ENCODE peak calls at places on chromosome X, in nine cellular contexts. H, K, Z, D, Y, G, P, A and R are unnamed samples.
A peak's percentile ranks its signal among the peaks of the same experiment; 100 is the strongest.

GRCh38 chrX:18994713-18995112 is 10.8 kb upstream of the PHKA2 start:
- DNase-seq in Z (peak; percentile 45), K (peak; percentile 84), G (peak; percentile 62), H (peak; percentile 90), Y (no peak), D (no peak), P (no peak), A (no peak), R (peak; percentile 66)

GRCh38 chrX:123906557-123907316 is 46.9 kb downstream of the XIAP start:
- DNase-seq in H (no peak), Y (no peak), D (no peak), P (no peak), A (no peak), K (no peak), G (no peak), Z (no peak), R (no peak)

GRCh38 chrX:13414006-13414647 is 94.3 kb upstream of the ATXN3L start:
- DNase-seq in A (no peak), H (no peak), P (no peak), Y (no peak), K (no peak), D (no peak), G (no peak), Z (no peak), R (no peak)

GRCh38 chrX:69155786-69156520 is 9.3 kb downstream of the PJA1 start:
- DNase-seq in G (no peak), D (no peak), K (no peak), Y (no peak), P (no peak), H (no peak), A (no peak), Z (no peak), R (no peak)

GRCh38 chrX:16897445-16897844 is 27.3 kb upstream of the RBBP7 start:
- DNase-seq in P (no peak), Y (no peak), D (no peak), K (no peak), G (no peak), Z (no peak), H (no peak), A (no peak), R (no peak)

GRCh38 chrX:40130207-40130606 is 32.4 kb upstream of the BCOR start:
- DNase-seq in Z (peak; percentile 68), H (peak; percentile 70), G (peak; percentile 65), P (no peak), D (no peak), A (no peak), K (peak; percentile 70), Y (no peak), R (peak; percentile 52)

GRCh38 chrX:11953615-11954014 is 184.7 kb upstream of the FRMPD4 start:
- DNase-seq in K (peak; percentile 90), D (no peak), A (no peak), G (peak; percentile 82), P (no peak), Z (peak; percentile 48), H (peak; percentile 86), Y (no peak), R (peak; percentile 83)

GRCh38 chrX:103347682-103348397 is 8.5 kb upstream of the TCEAL9 start:
- DNase-seq in Y (no peak), H (no peak), A (no peak), G (no peak), Z (no peak), P (no peak), D (no peak), K (no peak), R (no peak)

GRCh38 chrX:30230395-30230794 is at the start of gene MAGEB3:
- DNase-seq in Z (no peak), A (no peak), K (no peak), P (no peak), Y (no peak), D (no peak), H (no peak), G (no peak), R (no peak)

GRCh38 chrX:69153060-69153730 is 12.1 kb downstream of the PJA1 start:
- DNase-seq in G (peak; percentile 14), K (peak; percentile 81), A (no peak), P (peak; percentile 45), D (no peak), H (peak; percentile 34), Y (no peak), Z (peak; percentile 77), R (no peak)

GRCh38 chrX:107629533-107629909 is 1.2 kb downstream of the PRPS1 start:
- DNase-seq in K (peak; percentile 53), H (peak; percentile 36), A (no peak), G (peak; percentile 4), Y (peak; percentile 48), P (no peak), Z (peak; percentile 30), D (peak; percentile 13), R (peak; percentile 27)

GRCh38 chrX:40998123-40998522 is 87.1 kb upstream of the USP9X start:
- DNase-seq in H (no peak), D (no peak), Y (no peak), Z (no peak), A (no peak), K (no peak), G (no peak), P (no peak), R (no peak)

GRCh38 chrX:132463411-132463810 is 25.4 kb downstream of the MBNL3 start:
- DNase-seq in Z (no peak), Y (no peak), G (peak; percentile 27), A (no peak), D (no peak), P (no peak), H (peak; percentile 6), K (peak; percentile 37), R (no peak)

GRCh38 chrX:47361538-47362511 is 8.6 kb upstream of the ZNF157 start:
- DNase-seq in P (peak; percentile 44), Z (peak; percentile 96), A (peak; percentile 81), K (peak; percentile 99), H (peak; percentile 95), Y (peak; percentile 93), G (peak; percentile 96), D (no peak), R (peak; percentile 95)

GRCh38 chrX:133229361-133229760 is 11.2 kb upstream of the TFDP3 start:
- DNase-seq in Z (no peak), P (no peak), Y (no peak), H (peak; percentile 17), K (peak; percentile 23), D (peak; percentile 45), A (no peak), G (no peak), R (peak; percentile 29)

GRCh38 chrX:19121898-19122640 is at the start of gene ADGRG2:
- DNase-seq in A (peak; percentile 57), G (no peak), Y (no peak), P (no peak), K (peak; percentile 16), H (peak; percentile 11), D (no peak), Z (peak; percentile 35), R (peak; percentile 6)

GRCh38 chrX:105314468-105314867 is 94.0 kb upstream of the TEX13A start:
- DNase-seq in P (no peak), A (no peak), Y (no peak), K (peak; percentile 49), Z (peak; percentile 24), G (peak; percentile 6), D (no peak), H (peak; percentile 23), R (peak; percentile 34)

GRCh38 chrX:30144221-30144620 is 71.1 kb upstream of the MAGEB2 start:
- DNase-seq in Y (no peak), A (no peak), K (no peak), P (no peak), H (no peak), G (no peak), Z (no peak), D (no peak), R (no peak)

GRCh38 chrX:103941201-103941975 is 21.0 kb upstream of the TMSB15B start:
- DNase-seq in A (no peak), G (no peak), D (no peak), K (peak; percentile 65), Z (peak; percentile 67), P (no peak), H (peak; percentile 32), Y (peak; percentile 34), R (peak; percentile 19)

GRCh38 chrX:15245896-15246295 is 24.0 kb downstream of the ASB9 start:
- DNase-seq in K (peak; percentile 85), D (no peak), P (no peak), Y (no peak), G (peak; percentile 11), A (no peak), H (no peak), Z (peak; percentile 26), R (no peak)

GRCh38 chrX:49257846-49258748 is 6.4 kb downstream of the FOXP3 start:
- DNase-seq in A (no peak), P (no peak), G (no peak), K (no peak), D (no peak), Z (no peak), Y (no peak), H (no peak), R (no peak)

DNA sequence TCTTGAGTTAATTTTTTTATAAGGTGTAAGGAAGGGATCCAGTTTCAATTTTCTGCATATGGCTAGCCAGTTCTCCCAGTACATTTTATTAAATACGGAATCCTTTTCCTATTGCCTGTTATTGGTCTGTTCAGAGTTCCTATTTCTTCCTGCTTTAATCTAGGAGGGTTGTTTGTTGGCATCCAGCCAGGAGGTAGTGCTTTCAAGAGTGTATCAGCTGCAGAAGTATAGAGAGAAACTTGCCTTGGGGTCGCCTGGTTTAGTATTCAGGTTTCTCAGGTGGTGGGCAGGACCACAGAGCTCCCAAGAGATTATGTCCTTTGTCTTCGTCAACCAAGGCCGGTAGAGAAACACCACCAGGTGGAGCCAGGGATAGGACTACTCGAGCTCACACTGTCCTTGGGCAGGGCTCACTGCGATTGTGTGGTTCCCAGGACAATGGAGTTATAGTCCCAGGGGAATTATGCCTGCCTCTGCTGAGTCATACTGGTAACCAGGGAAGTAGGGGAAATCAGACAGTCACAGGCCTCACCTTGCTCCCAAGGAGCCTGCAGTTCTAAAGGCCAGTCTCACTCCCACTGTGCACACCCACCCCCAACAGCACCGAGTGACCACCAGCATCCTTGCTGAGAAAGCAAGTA is 168.1 kb downstream of the VSIG4 start:
- DNase-seq in Y (peak; percentile 20), A (no peak), G (no peak), Z (peak; percentile 1), D (no peak), K (no peak), P (no peak), H (no peak), R (no peak)
- TF ChIP-seq CTCF in Y (peak; percentile 27), A (peak; percentile 24), G (no peak), Z (no peak), D (peak; percentile 12), K (no peak), P (no peak), H (no peak), R (no peak)

GRCh38 chrX:36957425-36958328 is 50.5 kb upstream of the FAM47C start:
- DNase-seq in A (no peak), K (no peak), D (no peak), P (no peak), G (no peak), H (no peak), Z (no peak), Y (no peak), R (no peak)
- H3K4me3 ChIP-seq in A (peak overlapping the region; percentile 26), K (peak overlapping the region; percentile 24), D (peak overlapping the region; percentile 19), P (no peak overlapping the region), G (peak overlapping the region; percentile 38), H (no peak overlapping the region), Z (peak overlapping the region; percentile 5), Y (no peak overlapping the region), R (peak overlapping the region; percentile 26)

GRCh38 chrX:24482823-24483410 is 17.8 kb downstream of the PDK3 start:
- DNase-seq in H (no peak), D (no peak), K (no peak), Y (no peak), Z (no peak), G (no peak), P (no peak), A (no peak), R (no peak)
- TF ChIP-seq CTCF in H (no peak), D (no peak), K (no peak), Y (no peak), Z (no peak), G (no peak), P (no peak), A (no peak), R (no peak)

GRCh38 chrX:43880439-43880838 is 1.8 kb downstream of the MAOB start:
- DNase-seq in K (no peak), G (no peak), P (no peak), A (no peak), Z (no peak), Y (no peak), H (no peak), D (no peak), R (no peak)
- H3K4me3 ChIP-seq in K (no peak overlapping the region), G (no peak overlapping the region), P (no peak overlapping the region), A (no peak overlapping the region), Z (no peak overlapping the region), Y (no peak overlapping the region), H (no peak overlapping the region), D (no peak overlapping the region), R (no peak overlapping the region)